ENCODE peak calls at places on chromosomes 13 and 19, in eight cellular contexts. V is KG1; C is ELR; E is activated CD4-positive, alpha-beta T cell treated with anti-CD3 and anti-CD28 coated beads, Interleukin-2, amount 50 U/mL, for 1 hour; O is right lobe of liver; X is HuH-7.5; I is HCEC 1CT; N is cardiac muscle cell. W is an unnamed sample.

GRCh38 chr19:32550666-32551065 is 30.3 kb upstream of the PDCD5 start:
- DNase-seq in I (no peak), O (no peak), X (no peak), V (no peak), N (no peak), E (no peak), C (no peak), W (no peak)

GRCh38 chr19:43563816-43564215 is 11.5 kb downstream of the XRCC1 start:
- DNase-seq in X (no peak), E (no peak), C (no peak), O (no peak), N (no peak), V (no peak), I (no peak), W (no peak)

GRCh38 chr13:60139272-60139671 is 24.5 kb downstream of the DIAPH3 start:
- DNase-seq in I (no peak), N (no peak), O (no peak), E (no peak), C (peak), X (no peak), V (no peak), W (no peak)

GRCh38 chr13:44068169-44068568 is 188.5 kb downstream of the LACC1 start:
- DNase-seq in V (no peak), I (no peak), E (no peak), N (no peak), X (no peak), O (no peak), C (peak), W (no peak)

GRCh38 chr13:74206061-74206561 is 71.9 kb upstream of the KLF12 start:
- DNase-seq in V (no peak), N (no peak), E (no peak), X (no peak), I (peak), C (peak), O (no peak), W (no peak)

GRCh38 chr19:18868380-18869230 is 27.4 kb downstream of the CERS1 start:
- DNase-seq in I (no peak), X (no peak), O (no peak), N (no peak), C (no peak), E (no peak), V (no peak), W (no peak)

GRCh38 chr13:113928701-113929627 is 44.9 kb downstream of the C13orf46 start:
- DNase-seq in V (no peak), I (peak), O (no peak), C (peak), E (no peak), X (no peak), N (no peak), W (peak)

GRCh38 chr19:18282021-18282787 is 782 bp upstream of the JUND start:
- DNase-seq in C (peak), X (no peak), I (peak), O (peak), E (no peak), N (no peak), V (peak), W (no peak)

GRCh38 chr19:2168619-2169424 is 5.1 kb downstream of the DOT1L start:
- DNase-seq in E (peak), O (peak), X (peak), I (peak), V (no peak), C (peak), N (peak), W (peak)

GRCh38 chr13:111122631-111123030 is 7.5 kb downstream of the ARHGEF7 start:
- DNase-seq in I (no peak), C (no peak), X (no peak), E (no peak), O (no peak), V (no peak), N (no peak), W (no peak)

GRCh38 chr19:9877775-9878510 is 42.8 kb downstream of the PIN1 start:
- DNase-seq in X (no peak), O (no peak), V (no peak), I (peak), C (peak), N (no peak), E (no peak), W (no peak)

GRCh38 chr19:21568816-21569496 is 63.6 kb downstream of the ZNF429 start:
- DNase-seq in N (no peak), E (peak), I (peak), X (peak), O (peak), V (no peak), C (peak), W (no peak)

GRCh38 chr19:54570316-54570715 is 3.3 kb upstream of the LILRA2 start:
- DNase-seq in C (no peak), O (no peak), E (no peak), X (no peak), N (no peak), V (no peak), I (no peak), W (no peak)

GRCh38 chr13:73090116-73090811 is 31.5 kb downstream of the KLF5 start:
- DNase-seq in E (no peak), V (no peak), I (peak), X (peak), C (peak), O (no peak), N (no peak), W (no peak)

GRCh38 chr19:44847144-44848035 is 1.3 kb downstream of the NECTIN2 start:
- DNase-seq in X (peak), I (peak), N (peak), O (peak), V (no peak), E (no peak), C (peak), W (no peak)

GRCh38 chr13:31172001-31172400 is 10.3 kb upstream of the HSPH1 start:
- DNase-seq in X (no peak), N (no peak), O (no peak), C (peak), E (no peak), V (no peak), I (peak), W (no peak)

GRCh38 chr19:49718511-49718910 is 27.6 kb downstream of the CPT1C start:
- DNase-seq in C (no peak), V (no peak), N (no peak), E (no peak), O (no peak), X (no peak), I (no peak), W (no peak)

GRCh38 chr13:41694902-41695301 is 237.6 kb downstream of the RGCC start:
- DNase-seq in E (no peak), C (peak), V (peak), N (peak), X (no peak), I (peak), O (peak), W (no peak)

GRCh38 chr13:33606692-33607091 is 211.3 kb upstream of the RFC3 start:
- DNase-seq in I (no peak), N (peak), C (peak), E (no peak), O (no peak), X (no peak), V (no peak), W (no peak)

GRCh38 chr19:1082165-1082927 is 12.8 kb downstream of the POLR2E start:
- DNase-seq in C (peak), X (peak), I (no peak), N (peak), O (peak), V (no peak), E (peak), W (peak)

GRCh38 chr13:97043302-97043701 is 49.0 kb upstream of the OXGR1 start:
- DNase-seq in V (no peak), O (no peak), C (peak), I (peak), X (no peak), E (no peak), N (no peak), W (no peak)

GRCh38 chr13:112885782-112886268 is 83.2 kb upstream of the MCF2L start:
- DNase-seq in X (peak), O (peak), E (no peak), V (no peak), N (peak), I (peak), C (peak), W (no peak)

GRCh38 chr13:93690139-93690538 is 463.5 kb downstream of the GPC6 start:
- DNase-seq in N (peak), C (peak), V (peak), E (no peak), X (no peak), O (no peak), I (peak), W (no peak)

GRCh38 chr13:24225930-24226329 is 65.4 kb downstream of the SPATA13 start:
- DNase-seq in C (no peak), N (no peak), E (no peak), V (no peak), O (no peak), I (no peak), X (no peak), W (no peak)

GRCh38 chr19:36837525-36837901 is 674 bp downstream of the ZNF790 start:
- DNase-seq in X (peak), I (peak), O (no peak), C (no peak), V (no peak), E (no peak), N (no peak), W (no peak)

W was measured in GM13977.